ENCODE peak calls at places on chromosomes 7 and 10, in eight cellular contexts. E is K562, Y is HCT116, N is Panc1, T is HepG2, Q is SK-N-SH, K is GM23338, S is GM12878. W is an unnamed sample.
A peak's percentile ranks its signal among the peaks of the same experiment; 100 is the strongest.

GRCh38 chr10:88810196-88810961 is 7.8 kb downstream of the LIPM start:
- DNase-seq in E (peak; percentile 8), Q (peak; percentile 36), T (peak; percentile 20), N (peak; percentile 33), S (no peak), Y (peak; percentile 60), K (peak; percentile 88), W (no peak)

GRCh38 chr7:98250789-98251188 is 1.2 kb downstream of the TECPR1 start:
- DNase-seq in Q (no peak), S (no peak), Y (no peak), N (no peak), K (peak; percentile 44), T (no peak), E (no peak), W (no peak)

GRCh38 chr7:139619367-139619657 is 95.8 kb downstream of the CLEC2L start:
- DNase-seq in K (no peak), Q (no peak), Y (no peak), S (no peak), E (no peak), T (no peak), N (no peak), W (no peak)

GRCh38 chr10:117455346-117455745 is 80.1 kb upstream of the PDZD8 start:
- DNase-seq in N (no peak), K (no peak), S (no peak), E (no peak), Q (no peak), T (no peak), Y (no peak), W (no peak)

GRCh38 chr7:73983437-73984164 is 44.4 kb upstream of the ELN start:
- DNase-seq in N (no peak), S (no peak), T (no peak), Q (peak; percentile 62), E (no peak), Y (no peak), K (no peak), W (no peak)

GRCh38 chr7:102028206-102028826 is 210.9 kb downstream of the CUX1 start:
- DNase-seq in N (no peak), Y (no peak), Q (no peak), E (no peak), K (no peak), T (no peak), S (no peak), W (peak; percentile 70)

GRCh38 chr7:34160261-34160752 is 255.0 kb downstream of the BMPER start:
- DNase-seq in T (no peak), K (no peak), E (no peak), Q (no peak), N (no peak), Y (no peak), S (no peak), W (no peak)

GRCh38 chr7:133436014-133436428 is 183.1 kb downstream of the EXOC4 start:
- DNase-seq in T (no peak), S (no peak), Q (no peak), K (no peak), E (no peak), Y (no peak), N (no peak), W (no peak)

GRCh38 chr10:80528901-80529300 is 8.8 kb upstream of the SH2D4B start:
- DNase-seq in Y (no peak), S (no peak), K (no peak), Q (no peak), N (no peak), E (no peak), T (no peak), W (no peak)

GRCh38 chr10:80528185-80528700 is 9.5 kb upstream of the SH2D4B start:
- DNase-seq in S (no peak), N (no peak), Q (no peak), E (no peak), Y (no peak), T (no peak), K (no peak), W (peak; percentile 66)

GRCh38 chr10:80530251-80530650 is 7.5 kb upstream of the SH2D4B start:
- DNase-seq in N (no peak), Y (peak; percentile 27), Q (peak; percentile 42), S (no peak), K (no peak), E (no peak), T (peak; percentile 40), W (peak; percentile 53)

GRCh38 chr10:80530816-80531215 is 6.9 kb upstream of the SH2D4B start:
- DNase-seq in K (no peak), Q (no peak), E (no peak), T (no peak), N (no peak), Y (no peak), S (no peak), W (no peak)

DNA sequence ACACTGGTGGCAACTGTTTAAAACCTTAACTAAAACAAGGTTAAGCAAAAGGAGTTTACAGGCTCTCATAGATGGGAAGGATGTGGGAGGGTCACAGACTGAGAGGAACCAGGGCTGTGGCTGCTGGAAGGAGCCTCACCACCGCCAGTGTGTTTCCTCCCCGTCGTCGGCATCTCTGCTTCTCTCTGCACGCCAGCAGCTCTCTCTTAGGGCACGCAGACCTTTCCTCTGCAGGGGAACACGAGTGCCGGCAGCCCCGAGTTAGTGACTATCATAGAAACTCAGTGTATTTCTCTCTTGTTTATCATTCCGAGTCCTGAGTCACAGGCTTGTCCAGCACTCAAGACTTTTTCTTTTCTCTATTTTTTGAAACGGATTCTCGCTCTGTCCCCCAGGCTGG is 8.1 kb upstream of the SH2D4B start:
- DNase-seq in T (no peak), N (no peak), Y (no peak), S (no peak), E (no peak), Q (no peak), K (no peak), W (no peak)
- TF ChIP-seq REST in T (no peak), N (no peak), Y (no peak), S (no peak), E (no peak), Q (no peak), K (no peak), W (no peak)

GRCh38 chr7:106059556-106059955 is 52.6 kb downstream of the SYPL1 start:
- DNase-seq in Q (no peak), N (no peak), T (no peak), E (no peak), K (no peak), S (no peak), Y (no peak), W (peak; percentile 33)

GRCh38 chr7:106058925-106059324 is 53.2 kb downstream of the SYPL1 start:
- DNase-seq in E (no peak), Y (no peak), N (no peak), K (no peak), Q (peak; percentile 86), S (no peak), T (no peak), W (no peak)

GRCh38 chr7:106056513-106057203 is 55.5 kb downstream of the SYPL1 start:
- DNase-seq in T (peak; percentile 62), N (peak; percentile 60), S (no peak), Y (peak; percentile 57), Q (peak; percentile 88), E (peak; percentile 83), K (peak; percentile 81), W (peak; percentile 15)

GRCh38 chr7:106057204-106057961 is 54.7 kb downstream of the SYPL1 start:
- DNase-seq in E (no peak), N (no peak), Q (no peak), T (no peak), K (no peak), Y (no peak), S (no peak), W (no peak)

DNA sequence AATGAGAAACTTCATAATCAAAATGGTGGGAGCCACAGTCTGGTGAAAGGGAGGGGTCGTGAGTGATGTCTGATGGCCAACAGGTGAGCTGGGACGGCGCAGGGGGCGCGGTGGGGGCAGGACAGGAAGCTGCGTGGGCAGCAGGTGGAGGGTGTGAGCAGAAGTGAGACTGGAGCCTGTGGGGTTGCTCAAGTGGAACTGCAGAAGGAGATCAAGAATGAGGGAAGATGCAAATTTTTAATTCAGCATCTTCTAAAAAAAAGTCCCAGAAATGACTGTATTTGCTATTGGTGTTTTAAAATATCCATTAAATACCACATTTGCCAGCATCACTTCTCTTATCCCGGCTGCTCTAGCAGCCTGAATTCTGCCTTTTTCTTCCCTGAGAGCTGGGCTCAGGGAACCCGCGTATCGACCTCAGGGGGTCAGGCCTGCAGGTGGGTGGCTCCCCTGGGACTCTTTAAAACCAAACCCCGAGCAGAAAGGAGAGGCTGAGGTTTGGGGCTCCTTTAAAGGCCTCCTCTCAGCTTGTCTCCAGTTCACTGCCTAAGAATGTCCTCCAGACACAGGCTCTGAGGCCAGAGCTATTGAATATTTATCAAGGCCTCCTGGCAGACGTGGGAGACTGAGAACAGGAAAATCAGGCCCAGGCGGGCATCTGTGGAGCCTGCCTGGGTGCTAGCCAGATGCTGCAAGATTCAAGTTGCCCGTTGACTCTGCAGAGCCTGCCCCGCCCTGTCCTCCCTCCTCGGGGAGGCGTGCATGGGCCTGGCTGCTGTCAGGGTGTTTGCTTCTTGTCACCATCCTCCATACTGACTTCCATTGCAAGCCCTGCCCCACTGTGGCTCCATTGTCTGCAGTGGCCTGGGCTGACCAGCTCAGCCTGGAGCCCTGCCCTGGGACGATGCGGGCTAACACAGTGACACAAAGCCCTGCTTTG is 53.9 kb downstream of the SYPL1 start:
- DNase-seq in T (peak; percentile 56), Y (no peak), N (no peak), E (no peak), Q (no peak), S (peak; percentile 88), K (no peak), W (no peak)
- TF ChIP-seq POLR2AphosphoS5 in T (no peak), Y (no peak), N (no peak), E (no peak), Q (no peak), S (peak; percentile 39), K (no peak), W (no peak)

DNA sequence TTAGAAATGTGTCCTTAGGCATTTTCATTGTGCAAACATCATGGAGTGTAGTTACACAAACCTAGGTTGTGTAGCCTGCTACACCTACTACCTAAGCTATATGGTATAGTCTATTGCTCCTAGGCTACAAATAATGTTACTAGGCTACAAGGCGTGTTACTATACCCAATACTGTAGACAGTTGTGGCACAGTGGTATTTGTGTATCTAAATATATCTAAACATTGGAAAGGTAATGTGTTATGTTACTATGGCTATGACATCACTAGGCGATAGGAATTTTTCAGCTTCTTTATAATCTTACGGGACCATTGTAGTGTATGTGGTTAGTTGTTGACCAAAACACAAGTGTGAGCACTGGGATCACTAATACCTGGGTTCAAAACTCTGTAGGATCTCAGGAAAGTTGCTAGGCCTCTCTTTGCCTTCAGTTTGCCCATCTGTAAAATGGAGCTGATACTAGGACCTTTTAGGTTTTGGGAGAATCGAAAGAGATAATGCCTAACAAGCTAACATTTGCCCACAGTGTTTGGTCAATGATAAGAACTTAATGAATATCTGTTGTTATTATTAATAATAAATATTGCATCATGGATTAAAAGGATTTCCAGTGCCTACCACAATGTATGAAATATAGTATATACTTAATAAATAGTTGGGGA is 2.8 kb downstream of the BICC1 start:
- DNase-seq in Y (no peak), K (no peak), E (no peak), N (no peak), Q (no peak), S (no peak), T (no peak), W (no peak)
- H3K27ac ChIP-seq in Y (no peak overlapping the region), K (no peak overlapping the region), E (no peak overlapping the region), N (no peak overlapping the region), Q (no peak overlapping the region), S (no peak overlapping the region), T (no peak overlapping the region), W (no peak overlapping the region)

DNA sequence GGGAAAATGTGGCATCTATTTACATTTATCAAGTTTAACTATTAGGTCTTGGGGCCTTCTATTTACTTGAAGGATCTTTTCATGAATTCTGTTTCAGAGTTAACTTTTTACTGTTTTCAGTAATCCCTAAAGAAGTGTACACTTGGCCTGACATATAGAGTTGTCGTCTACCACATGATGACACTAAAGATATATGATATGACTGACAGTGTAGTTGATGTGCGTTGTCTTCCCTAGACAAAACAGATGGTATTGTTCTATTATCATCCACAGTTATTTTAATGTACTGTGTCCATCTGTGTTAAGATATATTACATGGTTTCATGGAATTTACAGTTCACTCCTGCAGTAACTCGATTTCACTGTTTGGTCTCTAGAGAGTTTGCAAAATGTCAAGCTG is 18.0 kb downstream of the FOXP2 start:
- DNase-seq in K (no peak), S (no peak), Q (no peak), T (no peak), E (no peak), N (no peak), Y (no peak), W (no peak)
- TF ChIP-seq REST in K (no peak), S (no peak), Q (no peak), T (no peak), E (no peak), N (no peak), Y (no peak), W (no peak)

W was measured in HL-60.